ENCODE peak calls at places on chromosomes 16 and 17, in six cellular contexts. I is WTC11, D is SW 1271, X is SJCRH30, N is EH, P is ovary. C is an unnamed sample.

GRCh38 chr16:83310816-83311215 is 497.0 kb upstream of the HSBP1 start:
- DNase-seq in X (no peak), N (no peak), I (no peak), P (no peak), D (no peak), C (no peak)

GRCh38 chr17:35774499-35774898 is 13.8 kb downstream of the C17orf50 start:
- DNase-seq in X (no peak), P (no peak), N (peak), I (no peak), D (no peak), C (no peak)

GRCh38 chr16:426115-426905 is 861 bp downstream of the RAB11FIP3 start:
- DNase-seq in D (no peak), X (no peak), P (no peak), I (peak), N (peak), C (no peak)

GRCh38 chr17:37743875-37744632 is 805 bp downstream of the HNF1B start:
- DNase-seq in I (peak), X (no peak), D (no peak), N (no peak), P (no peak), C (no peak)

GRCh38 chr17:71438631-71439146 is 682.1 kb upstream of the SOX9 start:
- DNase-seq in D (peak), P (no peak), I (no peak), N (peak), X (peak), C (no peak)

GRCh38 chr17:7842950-7843535 is 9.0 kb downstream of the KDM6B start:
- DNase-seq in P (peak), X (peak), N (peak), D (peak), I (peak), C (no peak)

GRCh38 chr16:56657555-56658430 is at the start of gene MT1F:
- DNase-seq in X (no peak), I (peak), P (no peak), N (peak), D (no peak), C (no peak)

GRCh38 chr17:49497147-49498036 is 2.3 kb downstream of the NGFR start:
- DNase-seq in I (peak), D (no peak), N (peak), X (peak), P (no peak), C (no peak)

GRCh38 chr17:19386974-19387920 is at the start of gene MFAP4:
- DNase-seq in P (peak), X (peak), D (no peak), I (peak), N (peak), C (no peak)

GRCh38 chr17:83051423-83052240 is 27.8 kb upstream of the METRNL start:
- DNase-seq in I (peak), N (peak), D (peak), X (peak), P (peak), C (no peak)

GRCh38 chr16:84973226-84973625 is 38.1 kb downstream of the ZDHHC7 start:
- DNase-seq in P (no peak), X (no peak), I (no peak), D (no peak), N (no peak), C (no peak)

GRCh38 chr17:80682372-80682771 is 137.7 kb downstream of the RPTOR start:
- DNase-seq in X (no peak), I (no peak), P (no peak), N (no peak), D (no peak), C (no peak)